ENCODE peak calls at places on chromosome 4, in eight cellular contexts. Y is upper lobe of left lung, Q is sigmoid colon, W is A549, N is HepG2, A is tibial nerve, O is GM12878, T is suprapubic skin. Z is an unnamed sample.

GRCh38 chr4:162706677-162707076 is 460.0 kb downstream of the NAF1 start:
- DNase-seq in A (no peak), N (no peak), T (no peak), Q (no peak), W (no peak), Y (no peak), O (no peak), Z (no peak)

GRCh38 chr4:7134737-7135388 is 57.5 kb upstream of the SORCS2 start:
- DNase-seq in A (peak; percentile 68), W (no peak), Y (peak; percentile 27), O (no peak), N (no peak), Q (peak; percentile 82), T (no peak), Z (peak; percentile 32)

GRCh38 chr4:88937081-88937480 is 119.9 kb downstream of the FAM13A start:
- DNase-seq in W (no peak), Y (no peak), O (no peak), Q (no peak), A (no peak), N (no peak), T (no peak), Z (no peak)

GRCh38 chr4:17613761-17614415 is 553 bp upstream of the MED28 start:
- DNase-seq in W (no peak), Y (peak; percentile 35), O (no peak), A (no peak), T (no peak), N (peak; percentile 50), Q (peak; percentile 76), Z (no peak)

GRCh38 chr4:5378002-5378401 is 326.7 kb downstream of the STK32B start:
- DNase-seq in Y (no peak), Q (no peak), N (peak; percentile 34), O (no peak), W (peak; percentile 43), A (no peak), T (peak; percentile 69), Z (no peak)

GRCh38 chr4:142044271-142044670 is 407.9 kb downstream of the IL15 start:
- DNase-seq in W (no peak), T (no peak), N (no peak), Q (no peak), Y (no peak), A (no peak), O (no peak), Z (no peak)

GRCh38 chr4:113524505-113525186 is 236.9 kb downstream of the CAMK2D start:
- DNase-seq in Y (no peak), A (no peak), O (no peak), Q (no peak), T (no peak), N (no peak), W (no peak), Z (no peak)

GRCh38 chr4:5510506-5510905 is 197.9 kb downstream of the EVC2 start:
- DNase-seq in N (no peak), A (no peak), W (no peak), Q (no peak), T (no peak), O (no peak), Y (no peak), Z (no peak)

GRCh38 chr4:87012265-87012953 is 77.6 kb downstream of the AFF1 start:
- DNase-seq in T (no peak), W (peak; percentile 64), Y (no peak), Q (no peak), N (peak; percentile 63), O (peak; percentile 44), A (no peak), Z (no peak)

GRCh38 chr4:135177323-135177722 is 975.7 kb upstream of the PABPC4L start:
- DNase-seq in O (no peak), W (no peak), T (no peak), N (no peak), Y (no peak), A (no peak), Q (no peak), Z (no peak)

GRCh38 chr4:100288811-100289529 is 98.7 kb upstream of the DDIT4L start:
- DNase-seq in A (no peak), N (no peak), Y (no peak), Q (no peak), T (no peak), W (no peak), O (no peak), Z (no peak)

GRCh38 chr4:163895369-163896005 is 401.0 kb downstream of the TMA16 start:
- DNase-seq in Y (no peak), T (no peak), O (no peak), A (no peak), W (no peak), Q (no peak), N (no peak), Z (no peak)

GRCh38 chr4:16603178-16603577 is 295.3 kb downstream of the LDB2 start:
- DNase-seq in A (no peak), W (no peak), T (no peak), N (no peak), Q (no peak), Y (no peak), O (no peak), Z (no peak)

GRCh38 chr4:26113339-26113940 is 199.4 kb downstream of the SMIM20 start:
- DNase-seq in Y (no peak), Q (no peak), O (no peak), A (no peak), T (no peak), W (no peak), N (no peak), Z (no peak)

GRCh38 chr4:106614446-106614845 is 245.9 kb upstream of the GIMD1 start:
- DNase-seq in W (peak; percentile 1), Q (no peak), T (no peak), A (no peak), Y (no peak), O (no peak), N (peak; percentile 5), Z (no peak)

GRCh38 chr4:177558995-177559394 is 116.8 kb upstream of the AGA start:
- DNase-seq in Q (no peak), T (no peak), Y (no peak), W (no peak), A (no peak), O (no peak), N (no peak), Z (no peak)

GRCh38 chr4:1072830-1073446 is 40.4 kb downstream of the RNF212 start:
- DNase-seq in Y (peak; percentile 55), N (peak; percentile 72), T (no peak), A (peak; percentile 45), W (peak; percentile 59), O (no peak), Q (no peak), Z (peak; percentile 81)

GRCh38 chr4:55398966-55399365 is 3.2 kb downstream of the TMEM165 start:
- DNase-seq in O (no peak), A (no peak), Y (no peak), N (peak; percentile 10), T (no peak), Q (no peak), W (no peak), Z (no peak)

GRCh38 chr4:125836597-125837195 is 521.9 kb downstream of the FAT4 start:
- DNase-seq in Y (no peak), N (no peak), T (no peak), O (no peak), Q (no peak), A (no peak), W (no peak), Z (no peak)

GRCh38 chr4:132614682-132615081 is 534.4 kb upstream of the PCDH10 start:
- DNase-seq in A (no peak), O (no peak), T (no peak), W (no peak), Y (no peak), N (no peak), Q (no peak), Z (no peak)

GRCh38 chr4:169899295-169899694 is 126.9 kb downstream of the MFAP3L start:
- DNase-seq in Y (no peak), Q (no peak), O (no peak), W (no peak), T (no peak), N (no peak), A (no peak), Z (no peak)

GRCh38 chr4:113677333-113677732 is 84.2 kb downstream of the CAMK2D start:
- DNase-seq in A (no peak), Q (no peak), O (no peak), W (no peak), Y (no peak), T (no peak), N (no peak), Z (no peak)

GRCh38 chr4:184097240-184097619 is 120.4 kb downstream of the ENPP6 start:
- DNase-seq in A (peak; percentile 40), O (no peak), W (no peak), Q (peak; percentile 81), T (peak; percentile 88), N (no peak), Y (peak; percentile 39), Z (peak; percentile 57)

GRCh38 chr4:56434599-56435000 is 815 bp downstream of the PPAT start:
- DNase-seq in W (no peak), O (no peak), Y (peak; percentile 49), T (no peak), Q (no peak), A (no peak), N (no peak), Z (no peak)

GRCh38 chr4:56435001-56435747 is at the start of gene PPAT:
- DNase-seq in O (peak; percentile 94), A (peak; percentile 95), N (peak; percentile 93), Q (peak; percentile 99), W (peak; percentile 97), T (peak; percentile 98), Y (peak; percentile 99), Z (peak; percentile 99)

GRCh38 chr4:56440983-56441382 is 4.9 kb downstream of the PAICS start:
- DNase-seq in O (no peak), W (no peak), Y (no peak), T (no peak), A (no peak), Q (no peak), N (no peak), Z (no peak)

GRCh38 chr4:56433280-56433679 is 2.1 kb downstream of the PPAT start:
- DNase-seq in A (no peak), N (no peak), O (no peak), Q (no peak), W (no peak), Y (no peak), T (no peak), Z (no peak)

GRCh38 chr4:56435748-56436442 is at the start of gene PAICS:
- DNase-seq in N (peak; percentile 90), T (peak; percentile 93), Q (peak; percentile 95), O (peak; percentile 83), A (peak; percentile 74), Y (peak; percentile 93), W (peak; percentile 93), Z (peak; percentile 95)
- H3K4me1 ChIP-seq in N (peaks cover 48% of the 10 kb centered on the region), T (peaks cover 31% of the 10 kb centered on the region), Q (peaks cover 23% of the 10 kb centered on the region), O (no peaks in the 10 kb centered on the region), A (no peaks in the 10 kb centered on the region), Y (peaks cover 18% of the 10 kb centered on the region), W (peaks cover 37% of the 10 kb centered on the region), Z (peaks cover 8% of the 10 kb centered on the region)

GRCh38 chr4:161428180-161428965 is 735.4 kb downstream of the FSTL5 start:
- DNase-seq in Y (no peak), W (no peak), A (no peak), Q (no peak), N (no peak), T (no peak), O (no peak), Z (no peak)
- H3K27ac ChIP-seq in Y (no peak overlapping the region), W (no peak overlapping the region), A (no peak overlapping the region), Q (no peak overlapping the region), N (no peak overlapping the region), T (no peak overlapping the region), O (no peak overlapping the region), Z (no peak overlapping the region)

GRCh38 chr4:30962949-30963348 is 242.8 kb downstream of the PCDH7 start:
- DNase-seq in W (no peak), Y (no peak), O (no peak), A (no peak), T (no peak), Q (no peak), N (no peak), Z (no peak)
- TF ChIP-seq EP300 in W (no peak), Y (no peak), O (no peak), A (no peak), T (no peak), Q (no peak), N (no peak), Z (no peak)

GRCh38 chr4:3389879-3390840 is 51.6 kb upstream of the HGFAC start:
- DNase-seq in T (peak; percentile 74), O (no peak), N (no peak), W (no peak), Q (peak; percentile 58), Y (no peak), A (no peak), Z (no peak)
- H3K4me1 ChIP-seq in T (peaks cover 64% of the 10 kb centered on the region), O (peaks cover 21% of the 10 kb centered on the region), N (peaks cover 31% of the 10 kb centered on the region), W (no peaks in the 10 kb centered on the region), Q (peaks cover 28% of the 10 kb centered on the region), Y (peaks cover 29% of the 10 kb centered on the region), A (no peaks in the 10 kb centered on the region), Z (peaks cover 17% of the 10 kb centered on the region)

Z was measured in transverse colon.